ENCODE peak calls at places on chromosomes 12 and 14, in five cellular contexts. H, K, Q, O and V are unnamed samples. For H3K27me3, the result is how much of the 10 kb centered on the place peaks cover.

GRCh38 chr12:40583743-40584142 is 108.5 kb upstream of the CNTN1 start:
- DNase-seq in H (no peak), K (no peak), Q (no peak), O (no peak), V (no peak)

GRCh38 chr14:64879635-64880381 is at the start of gene SPTB:
- DNase-seq in H (no peak), K (no peak), Q (no peak), O (no peak), V (peak)

GRCh38 chr14:99259327-99259726 is 12.7 kb downstream of the BCL11B start:
- DNase-seq in H (no peak), K (no peak), Q (no peak), O (no peak), V (no peak)

GRCh38 chr14:95361373-95362179 is 41.9 kb upstream of the CLMN start:
- DNase-seq in H (no peak), K (no peak), Q (no peak), O (peak), V (peak)

GRCh38 chr12:68189766-68190700 is 30.5 kb upstream of the IFNG start:
- DNase-seq in H (no peak), K (no peak), Q (peak), O (no peak), V (no peak)

GRCh38 chr12:90712671-90713070 is 242.3 kb downstream of the CCER1 start:
- DNase-seq in H (no peak), K (no peak), Q (peak), O (no peak), V (no peak)

GRCh38 chr14:101706509-101707284 is 54.8 kb upstream of the PPP2R5C start:
- DNase-seq in H (no peak), K (no peak), Q (no peak), O (no peak), V (peak)

GRCh38 chr14:54976316-54976715 is 50.6 kb downstream of the WDHD1 start:
- DNase-seq in H (no peak), K (peak), Q (peak), O (no peak), V (no peak)

DNA sequence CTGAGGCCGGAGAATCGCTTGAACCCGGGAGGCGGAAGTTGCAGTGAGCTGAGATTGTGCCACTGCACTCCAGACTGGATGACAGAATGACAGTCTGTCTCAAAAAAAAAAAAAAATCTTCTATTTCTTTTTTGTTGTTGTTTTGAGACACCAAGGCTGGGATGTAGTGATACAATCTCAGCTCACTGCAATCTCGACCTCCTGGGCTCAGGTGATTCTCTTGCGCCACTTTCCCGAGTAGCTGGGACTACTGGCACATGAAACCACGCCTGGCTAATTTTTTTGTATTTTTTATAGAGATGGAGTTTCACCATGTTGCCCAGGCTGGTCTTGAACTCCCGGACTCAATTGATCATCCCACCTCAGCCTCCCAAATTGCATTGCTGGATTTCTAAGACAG is 7.3 kb upstream of the SNRNP35 start:
- DNase-seq in H (no peak), K (no peak), Q (no peak), O (no peak), V (no peak)
- TF ChIP-seq CTCF in H (no peak), K (no peak), Q (no peak), O (no peak), V (no peak)

GRCh38 chr14:41606249-41607118 is at the start of gene LRFN5:
- DNase-seq in H (no peak), K (no peak), Q (peak), O (no peak), V (no peak)

GRCh38 chr14:41605550-41606248 is 977 bp upstream of the LRFN5 start:
- DNase-seq in H (no peak), K (no peak), Q (peak), O (no peak), V (no peak)

GRCh38 chr14:41607966-41608663 is 1.4 kb downstream of the LRFN5 start:
- DNase-seq in H (peak), K (no peak), Q (peak), O (no peak), V (no peak)

GRCh38 chr14:41604793-41605534 is 1.7 kb upstream of the LRFN5 start:
- DNase-seq in H (no peak), K (peak), Q (peak), O (no peak), V (no peak)

DNA sequence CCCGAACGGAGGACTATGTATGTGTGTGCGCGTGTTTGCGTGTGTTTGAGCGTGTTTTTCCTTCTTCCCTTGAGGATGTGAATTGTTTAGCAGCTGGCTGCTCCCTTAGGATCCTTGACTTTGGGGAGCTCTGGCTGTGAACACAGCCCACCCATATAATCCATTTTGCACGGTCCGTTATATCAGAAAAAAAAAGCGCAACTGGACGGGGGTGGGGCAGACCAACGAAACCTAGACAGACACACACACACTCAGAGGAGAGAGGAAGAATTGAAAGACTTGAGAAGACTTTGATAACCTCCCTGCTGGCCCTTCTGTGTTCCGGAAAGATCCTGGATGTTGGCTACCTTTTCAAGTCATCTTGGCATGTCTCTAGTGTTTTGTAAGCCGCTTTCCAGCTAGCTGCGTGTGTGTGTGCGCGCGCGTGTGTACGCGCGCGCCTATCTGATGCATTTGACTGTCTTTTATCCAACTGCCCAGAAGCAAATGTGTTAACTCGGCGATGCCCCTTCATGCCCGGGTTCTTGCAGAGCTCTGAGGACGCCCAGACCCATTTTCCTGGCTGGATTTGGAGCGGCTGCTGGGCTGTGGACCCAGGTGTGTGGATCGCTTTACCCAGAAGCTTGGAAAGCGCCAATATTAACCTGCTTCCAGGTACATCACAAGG is 576 bp downstream of the LRFN5 start:
- DNase-seq in H (no peak), K (no peak), Q (peak), O (no peak), V (no peak)
- H3K27me3 ChIP-seq in H (under half), K (under half), Q (under half), O (under half), V (under half)

GRCh38 chr12:42421844-42422779 is 96.1 kb downstream of the PPHLN1 start:
- DNase-seq in H (no peak), K (peak), Q (peak), O (no peak), V (peak)

GRCh38 chr12:42428850-42429249 is 102.9 kb downstream of the PPHLN1 start:
- DNase-seq in H (no peak), K (no peak), Q (no peak), O (no peak), V (no peak)

GRCh38 chr12:42422785-42423184 is 96.8 kb downstream of the PPHLN1 start:
- DNase-seq in H (no peak), K (no peak), Q (no peak), O (no peak), V (no peak)

GRCh38 chr12:42426733-42427132 is 100.8 kb downstream of the PPHLN1 start:
- DNase-seq in H (no peak), K (no peak), Q (peak), O (no peak), V (no peak)
- H3K4me3 ChIP-seq in H (no peak), K (no peak), Q (no peak), O (no peak), V (no peak)

GRCh38 chr14:32252030-32252670 is 49.1 kb upstream of the RNU6-8 start:
- DNase-seq in H (peak), K (peak), Q (peak), O (peak), V (peak)
- TF ChIP-seq CTCF in H (peak), K (peak), Q (peak), O (peak), V (peak)

DNA sequence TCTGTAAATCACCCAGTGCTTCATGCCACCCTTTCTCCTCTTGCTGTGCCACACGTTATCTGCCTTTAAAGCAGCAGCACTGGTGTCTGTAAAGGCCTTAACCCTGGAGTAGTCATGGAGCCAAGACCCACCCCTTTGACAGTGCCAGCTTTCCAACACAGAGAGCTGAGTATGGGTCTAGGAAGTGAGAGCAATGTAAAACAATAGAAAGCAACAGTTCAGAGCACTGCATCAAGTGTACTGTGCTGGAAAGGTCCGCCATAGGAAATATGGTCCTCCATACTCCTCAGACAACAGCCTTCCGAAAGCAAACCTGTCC is 139.5 kb downstream of the DAD1 start:
- DNase-seq in H (no peak), K (no peak), Q (no peak), O (no peak), V (no peak)
- H3K27me3 ChIP-seq in H (under half), K (under half), Q (under half), O (under half), V (under half)